ENCODE peak calls at places on chromosomes 1 and 21, in seven cellular contexts. One of them, this sample, is unnamed.

GRCh38 chr1:201254625-201255469 is 28.5 kb upstream of the PKP1 start:
- DNase-seq in stomach: peak; percentile 72
- DNase-seq in A549: peak; percentile 89
- DNase-seq in suprapubic skin: peak; percentile 85
- DNase-seq in K562: peak; percentile 96
- DNase-seq in transverse colon: peak; percentile 69
- DNase-seq in tibial nerve: peak; percentile 61
- DNase-seq in this sample: no peak

GRCh38 chr1:75614455-75615379 is 3.8 kb upstream of the SLC44A5 start:
- DNase-seq in tibial nerve: no peak
- DNase-seq in transverse colon: peak; percentile 9
- DNase-seq in A549: peak; percentile 53
- DNase-seq in K562: peak; percentile 29
- DNase-seq in suprapubic skin: peak; percentile 51
- DNase-seq in stomach: peak; percentile 50
- DNase-seq in this sample: peak; percentile 35

GRCh38 chr1:153946622-153947246 is at the start of gene DENND4B:
- DNase-seq in A549: peak; percentile 98
- DNase-seq in stomach: peak; percentile 84
- DNase-seq in suprapubic skin: peak; percentile 91
- DNase-seq in transverse colon: peak; percentile 86
- DNase-seq in K562: peak; percentile 95
- DNase-seq in tibial nerve: peak; percentile 65
- DNase-seq in this sample: peak; percentile 87

GRCh38 chr1:214439352-214440119 is 111.9 kb downstream of the PTPN14 start:
- DNase-seq in transverse colon: peak; percentile 28
- DNase-seq in K562: no peak
- DNase-seq in A549: no peak
- DNase-seq in suprapubic skin: no peak
- DNase-seq in stomach: peak; percentile 64
- DNase-seq in tibial nerve: no peak
- DNase-seq in this sample: no peak

GRCh38 chr1:109573785-109574184 is 25.4 kb downstream of the GNAI3 start:
- DNase-seq in K562: no peak
- DNase-seq in transverse colon: no peak
- DNase-seq in suprapubic skin: no peak
- DNase-seq in tibial nerve: no peak
- DNase-seq in stomach: no peak
- DNase-seq in A549: no peak
- DNase-seq in this sample: no peak

GRCh38 chr1:38018864-38019343 is 6.4 kb downstream of the UTP11 start:
- DNase-seq in K562: no peak
- DNase-seq in suprapubic skin: no peak
- DNase-seq in stomach: no peak
- DNase-seq in A549: no peak
- DNase-seq in tibial nerve: no peak
- DNase-seq in transverse colon: no peak
- DNase-seq in this sample: no peak

GRCh38 chr21:26707241-26707640 is 134.2 kb upstream of the CYYR1 start:
- DNase-seq in tibial nerve: no peak
- DNase-seq in transverse colon: no peak
- DNase-seq in suprapubic skin: no peak
- DNase-seq in A549: no peak
- DNase-seq in K562: no peak
- DNase-seq in stomach: no peak
- DNase-seq in this sample: no peak

GRCh38 chr1:168116327-168116799 is 20.4 kb downstream of the GPR161 start:
- DNase-seq in A549: no peak
- DNase-seq in suprapubic skin: no peak
- DNase-seq in transverse colon: peak; percentile 68
- DNase-seq in stomach: peak; percentile 31
- DNase-seq in tibial nerve: no peak
- DNase-seq in K562: no peak
- DNase-seq in this sample: no peak

GRCh38 chr1:99766378-99766800 is at the start of gene FRRS1:
- DNase-seq in stomach: peak; percentile 74
- DNase-seq in transverse colon: peak; percentile 75
- DNase-seq in tibial nerve: peak; percentile 38
- DNase-seq in suprapubic skin: peak; percentile 63
- DNase-seq in A549: peak; percentile 51
- DNase-seq in K562: peak; percentile 56
- DNase-seq in this sample: peak; percentile 52

GRCh38 chr1:236951672-236952071 is 52.6 kb downstream of the MT1HL1 start:
- DNase-seq in A549: no peak
- DNase-seq in K562: no peak
- DNase-seq in tibial nerve: no peak
- DNase-seq in suprapubic skin: no peak
- DNase-seq in stomach: no peak
- DNase-seq in transverse colon: no peak
- DNase-seq in this sample: no peak

GRCh38 chr1:204345425-204345824 is 14.3 kb downstream of the PLEKHA6 start:
- DNase-seq in K562: no peak
- DNase-seq in transverse colon: no peak
- DNase-seq in tibial nerve: no peak
- DNase-seq in suprapubic skin: no peak
- DNase-seq in stomach: no peak
- DNase-seq in A549: no peak
- DNase-seq in this sample: no peak

GRCh38 chr1:145996433-145997155 is at the start of gene TXNIP:
- DNase-seq in A549: peak; percentile 99
- DNase-seq in suprapubic skin: peak; percentile 100
- DNase-seq in K562: peak; percentile 100
- DNase-seq in stomach: peak; percentile 99
- DNase-seq in transverse colon: peak; percentile 99
- DNase-seq in tibial nerve: peak; percentile 99
- DNase-seq in this sample: peak; percentile 98
- TF ChIP-seq EP300 in A549: no peak
- TF ChIP-seq EP300 in suprapubic skin: no peak
- TF ChIP-seq EP300 in K562: peak; percentile 91
- TF ChIP-seq EP300 in stomach: no peak
- TF ChIP-seq EP300 in transverse colon: peak; percentile 74
- TF ChIP-seq EP300 in tibial nerve: peak; percentile 93
- TF ChIP-seq EP300 in this sample: no peak

GRCh38 chr1:40257688-40258444 is at the start of gene ZMPSTE24:
- DNase-seq in tibial nerve: peak; percentile 90
- DNase-seq in stomach: peak; percentile 96
- DNase-seq in K562: peak; percentile 93
- DNase-seq in suprapubic skin: peak; percentile 98
- DNase-seq in transverse colon: peak; percentile 96
- DNase-seq in A549: peak; percentile 66
- DNase-seq in this sample: peak; percentile 93
- TF ChIP-seq POLR2A in tibial nerve: no peak
- TF ChIP-seq POLR2A in stomach: no peak
- TF ChIP-seq POLR2A in K562: peak; percentile 96
- TF ChIP-seq POLR2A in suprapubic skin: peak; percentile 45
- TF ChIP-seq POLR2A in transverse colon: peak; percentile 63
- TF ChIP-seq POLR2A in A549: peak; percentile 71
- TF ChIP-seq POLR2A in this sample: peak; percentile 48

GRCh38 chr1:147080013-147080661 is 92.1 kb downstream of the PRKAB2 start:
- DNase-seq in transverse colon: no peak
- DNase-seq in K562: no peak
- DNase-seq in tibial nerve: no peak
- DNase-seq in stomach: no peak
- DNase-seq in A549: no peak
- DNase-seq in suprapubic skin: no peak
- DNase-seq in this sample: no peak

GRCh38 chr1:147077936-147078605 is 94.2 kb downstream of the PRKAB2 start:
- DNase-seq in A549: no peak
- DNase-seq in K562: no peak
- DNase-seq in transverse colon: no peak
- DNase-seq in suprapubic skin: no peak
- DNase-seq in tibial nerve: no peak
- DNase-seq in stomach: no peak
- DNase-seq in this sample: no peak

GRCh38 chr1:147078606-147079399 is 93.5 kb downstream of the PRKAB2 start:
- DNase-seq in tibial nerve: no peak
- DNase-seq in K562: no peak
- DNase-seq in A549: no peak
- DNase-seq in transverse colon: no peak
- DNase-seq in stomach: no peak
- DNase-seq in suprapubic skin: no peak
- DNase-seq in this sample: no peak

GRCh38 chr1:147080671-147081394 is 91.4 kb downstream of the PRKAB2 start:
- DNase-seq in stomach: no peak
- DNase-seq in suprapubic skin: no peak
- DNase-seq in tibial nerve: no peak
- DNase-seq in K562: no peak
- DNase-seq in A549: no peak
- DNase-seq in transverse colon: no peak
- DNase-seq in this sample: no peak

GRCh38 chr1:147079400-147080012 is 92.8 kb downstream of the PRKAB2 start:
- DNase-seq in transverse colon: no peak
- DNase-seq in tibial nerve: no peak
- DNase-seq in A549: no peak
- DNase-seq in stomach: no peak
- DNase-seq in suprapubic skin: no peak
- DNase-seq in K562: no peak
- DNase-seq in this sample: no peak
- H3K4me3 ChIP-seq in transverse colon: no peak overlapping the region
- H3K4me3 ChIP-seq in tibial nerve: no peak overlapping the region
- H3K4me3 ChIP-seq in A549: no peak overlapping the region
- H3K4me3 ChIP-seq in stomach: peak overlapping the region; percentile 27
- H3K4me3 ChIP-seq in suprapubic skin: peak overlapping the region; percentile 28
- H3K4me3 ChIP-seq in K562: no peak overlapping the region
- H3K4me3 ChIP-seq in this sample: no peak overlapping the region

GRCh38 chr21:28580585-28580984 is 412.1 kb downstream of the LTN1 start:
- DNase-seq in transverse colon: no peak
- DNase-seq in K562: no peak
- DNase-seq in stomach: no peak
- DNase-seq in tibial nerve: no peak
- DNase-seq in suprapubic skin: no peak
- DNase-seq in A549: no peak
- DNase-seq in this sample: no peak

DNA sequence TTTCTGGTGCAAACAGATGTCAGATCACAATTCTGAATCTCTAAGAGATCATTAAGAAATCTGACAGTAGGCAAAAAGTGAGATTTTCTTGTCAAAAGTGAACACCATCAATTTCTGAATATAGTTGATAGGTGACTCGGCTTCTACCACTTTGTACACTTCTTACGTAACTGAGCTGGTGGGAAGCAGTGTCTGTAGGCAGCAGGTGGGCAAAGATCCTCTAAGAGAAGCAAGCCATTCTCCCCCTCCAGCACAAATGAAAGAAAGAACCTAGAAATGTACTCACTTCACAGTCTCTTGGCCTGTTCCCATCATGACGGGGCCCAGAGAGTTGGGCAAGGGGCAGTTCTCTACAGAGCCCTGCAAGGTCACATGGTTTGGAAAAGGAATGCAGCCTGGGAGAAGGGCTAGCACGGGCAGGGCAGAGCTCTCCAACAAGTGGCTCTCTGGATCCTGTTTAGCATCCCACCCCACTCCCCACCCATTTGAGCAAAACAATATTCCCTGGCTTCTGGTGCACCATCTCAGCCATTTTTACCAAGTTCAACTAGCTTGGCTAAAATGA is 412.6 kb downstream of the LTN1 start:
- DNase-seq in stomach: no peak
- DNase-seq in K562: no peak
- DNase-seq in suprapubic skin: no peak
- DNase-seq in A549: no peak
- DNase-seq in tibial nerve: no peak
- DNase-seq in transverse colon: no peak
- DNase-seq in this sample: no peak
- TF ChIP-seq EP300 in stomach: no peak
- TF ChIP-seq EP300 in K562: no peak
- TF ChIP-seq EP300 in suprapubic skin: no peak
- TF ChIP-seq EP300 in A549: no peak
- TF ChIP-seq EP300 in tibial nerve: no peak
- TF ChIP-seq EP300 in transverse colon: no peak
- TF ChIP-seq EP300 in this sample: no peak

DNA sequence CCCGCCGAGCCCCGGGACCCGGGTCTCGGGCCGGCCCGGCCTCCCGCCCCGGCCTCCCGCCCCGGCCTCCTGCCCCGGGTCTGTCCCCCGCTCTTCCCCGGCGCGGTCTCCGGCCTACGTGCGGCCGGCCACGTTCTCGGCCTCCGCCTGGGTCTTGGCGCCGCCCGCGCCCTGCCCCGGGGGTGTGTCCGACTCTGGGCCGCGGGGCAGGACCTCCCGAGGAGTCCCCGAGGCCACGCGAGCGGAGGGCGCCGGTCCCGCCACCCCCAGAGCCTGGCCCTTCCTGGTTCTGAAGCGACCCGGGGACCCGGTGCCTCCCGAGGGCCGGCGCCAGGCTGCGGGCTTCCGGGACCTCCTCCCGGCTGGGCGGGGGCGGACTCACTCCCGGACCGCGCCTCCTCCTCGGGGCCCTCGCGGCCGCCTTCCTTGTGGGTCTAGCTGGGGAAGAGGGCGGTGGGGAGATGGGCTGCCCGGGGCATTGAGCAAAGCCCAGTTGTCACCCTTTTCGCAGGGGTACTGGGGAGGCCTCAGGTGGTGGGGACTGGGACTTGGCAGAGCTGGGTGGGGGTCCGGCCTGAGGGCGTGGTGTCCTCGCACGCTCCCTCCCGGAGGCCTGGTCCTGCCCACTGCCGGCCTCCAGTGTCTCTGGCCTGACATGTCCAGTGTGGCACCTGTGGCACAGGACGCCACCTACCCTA is 558 bp downstream of the PFKL start:
- DNase-seq in transverse colon: peak; percentile 87
- DNase-seq in A549: peak; percentile 50
- DNase-seq in stomach: peak; percentile 87
- DNase-seq in suprapubic skin: peak; percentile 87
- DNase-seq in K562: peak; percentile 95
- DNase-seq in tibial nerve: peak; percentile 58
- DNase-seq in this sample: peak; percentile 72
- TF ChIP-seq POLR2A in transverse colon: peak; percentile 85
- TF ChIP-seq POLR2A in A549: no peak
- TF ChIP-seq POLR2A in stomach: no peak
- TF ChIP-seq POLR2A in suprapubic skin: peak; percentile 46
- TF ChIP-seq POLR2A in K562: peak; percentile 67
- TF ChIP-seq POLR2A in tibial nerve: no peak
- TF ChIP-seq POLR2A in this sample: no peak

This sample was measured in ovary.